ENCODE peak calls at places on chromosomes 13 and 19, in five cellular contexts. W is activated T-helper 2 cell treated with anti-CD3 and anti-CD28 coated beads, Interferon-gamma antibody, Interleukin-2, Interleukin-4, amounts not matched to agents 10 μg/mL and 5 μg/mL and 100 μg/mL, durations not matched to agents 14 hours and 24 hours and 36 hours; G is lower leg skin; P is iPS-NIHi11; J is anterior cingulate cortex. A is an unnamed sample.

GRCh38 chr19:53503126-53503525 is 34.8 kb upstream of the ZNF331 start:
- DNase-seq in W (no peak), G (no peak), P (no peak), J (no peak), A (no peak)

GRCh38 chr19:2245273-2245672 is 3.9 kb upstream of the AMH start:
- DNase-seq in W (no peak), G (no peak), P (no peak), J (no peak), A (no peak)

GRCh38 chr13:26022538-26023292 is 29.1 kb downstream of the SHISA2 start:
- DNase-seq in W (no peak), G (peak; percentile 70), P (peak; percentile 23), J (no peak), A (peak; percentile 16)

GRCh38 chr19:18446811-18447359 is 9.0 kb upstream of the ISYNA1 start:
- DNase-seq in W (no peak), G (no peak), P (no peak), J (no peak), A (no peak)

GRCh38 chr13:21637296-21637695 is 33.3 kb upstream of the MICU2 start:
- DNase-seq in W (no peak), G (peak; percentile 37), P (peak; percentile 46), J (no peak), A (peak; percentile 98)

GRCh38 chr13:37319041-37319443 is 213.6 kb upstream of the CSNK1A1L start:
- DNase-seq in W (no peak), G (no peak), P (no peak), J (no peak), A (no peak)

GRCh38 chr19:14248578-14249011 is 42.6 kb upstream of the ADGRL1 start:
- DNase-seq in W (no peak), G (no peak), P (peak; percentile 66), J (peak; percentile 50), A (no peak)

GRCh38 chr19:18386543-18387251 is 739 bp downstream of the GDF15 start:
- DNase-seq in W (no peak), G (peak; percentile 62), P (no peak), J (no peak), A (no peak)

GRCh38 chr19:8209111-8209964 is at the start of gene CERS4:
- DNase-seq in W (peak; percentile 77), G (peak; percentile 38), P (peak; percentile 98), J (peak; percentile 77), A (no peak)

GRCh38 chr13:45340422-45341033 is 455 bp downstream of the TPT1 start:
- DNase-seq in W (peak; percentile 76), G (peak; percentile 86), P (peak; percentile 66), J (peak; percentile 74), A (peak; percentile 57)

GRCh38 chr19:5228932-5229777 is 111.5 kb downstream of the PTPRS start:
- DNase-seq in W (no peak), G (no peak), P (no peak), J (no peak), A (no peak)

GRCh38 chr19:49997709-49998108 is 27.5 kb downstream of the VRK3 start:
- DNase-seq in W (no peak), G (no peak), P (peak; percentile 87), J (no peak), A (no peak)

GRCh38 chr13:40812724-40813445 is 23.5 kb downstream of the SLC25A15 start:
- DNase-seq in W (no peak), G (no peak), P (no peak), J (no peak), A (peak; percentile 38)

GRCh38 chr19:3977242-3978143 is 6.6 kb upstream of the DAPK3 start:
- DNase-seq in W (no peak), G (no peak), P (peak; percentile 47), J (no peak), A (no peak)

GRCh38 chr13:48975926-48976676 is 389 bp downstream of the FNDC3A start:
- DNase-seq in W (peak; percentile 87), G (peak; percentile 71), P (peak; percentile 81), J (peak; percentile 72), A (peak; percentile 80)

GRCh38 chr19:8081569-8082550 is 29.3 kb downstream of the CCL25 start:
- DNase-seq in W (no peak), G (no peak), P (no peak), J (no peak), A (no peak)

GRCh38 chr19:29233591-29233990 is 20.6 kb upstream of the UQCRFS1 start:
- DNase-seq in W (no peak), G (no peak), P (no peak), J (no peak), A (no peak)

GRCh38 chr13:34155931-34156607 is 338.1 kb downstream of the RFC3 start:
- DNase-seq in W (no peak), G (no peak), P (no peak), J (no peak), A (peak; percentile 77)

GRCh38 chr19:15307169-15307568 is 25.2 kb downstream of the BRD4 start:
- DNase-seq in W (no peak), G (no peak), P (no peak), J (no peak), A (no peak)

GRCh38 chr13:36795463-36795862 is 23.6 kb upstream of the RFXAP start:
- DNase-seq in W (no peak), G (no peak), P (peak; percentile 56), J (no peak), A (no peak)

GRCh38 chr19:45577111-45577905 is 7.3 kb downstream of the OPA3 start:
- DNase-seq in W (no peak), G (no peak), P (no peak), J (no peak), A (peak; percentile 98)

GRCh38 chr13:34817246-34817645 is 124.8 kb upstream of the NBEA start:
- DNase-seq in W (no peak), G (no peak), P (no peak), J (no peak), A (no peak)

GRCh38 chr19:13031917-13032623 is 36.8 kb downstream of the NFIX start:
- DNase-seq in W (no peak), G (no peak), P (no peak), J (peak; percentile 65), A (no peak)

GRCh38 chr19:38224014-38224862 is at the start of gene DPF1:
- DNase-seq in W (peak; percentile 49), G (no peak), P (peak; percentile 99), J (peak; percentile 40), A (peak; percentile 54)

GRCh38 chr13:23642110-23642509 is 71.9 kb downstream of the TNFRSF19 start:
- DNase-seq in W (no peak), G (no peak), P (no peak), J (no peak), A (peak; percentile 56)

GRCh38 chr13:51560336-51560735 is 23.9 kb upstream of the WDFY2 start:
- DNase-seq in W (no peak), G (no peak), P (no peak), J (no peak), A (no peak)

GRCh38 chr19:51531349-51532315 is at the start of gene SIGLEC6:
- DNase-seq in W (peak; percentile 35), G (peak; percentile 49), P (no peak), J (peak; percentile 3), A (no peak)

GRCh38 chr13:28819748-28820098 is 416 bp upstream of the MTUS2 start:
- DNase-seq in W (peak; percentile 34), G (no peak), P (peak; percentile 93), J (no peak), A (no peak)

GRCh38 chr13:42009057-42009456 is 39.4 kb upstream of the DGKH start:
- DNase-seq in W (no peak), G (no peak), P (no peak), J (no peak), A (no peak)

GRCh38 chr13:95002126-95002525 is 289.8 kb upstream of the SOX21 start:
- DNase-seq in W (no peak), G (no peak), P (peak; percentile 12), J (no peak), A (no peak)

GRCh38 chr13:49292742-49293498 is 45.2 kb downstream of the CDADC1 start:
- DNase-seq in W (no peak), G (no peak), P (no peak), J (no peak), A (no peak)

GRCh38 chr13:110715395-110716234 is 2.1 kb downstream of the ING1 start:
- DNase-seq in W (peak; percentile 96), G (peak; percentile 99), P (peak; percentile 97), J (peak; percentile 96), A (peak; percentile 100)

GRCh38 chr13:71524245-71525002 is 342.6 kb downstream of the DACH1 start:
- DNase-seq in W (no peak), G (no peak), P (no peak), J (no peak), A (no peak)

GRCh38 chr19:12938536-12939291 is at the start of gene CALR:
- DNase-seq in W (peak; percentile 33), G (no peak), P (no peak), J (no peak), A (peak; percentile 30)

GRCh38 chr19:4140237-4140711 is 13.2 kb upstream of the CREB3L3 start:
- DNase-seq in W (no peak), G (no peak), P (peak; percentile 91), J (no peak), A (no peak)

GRCh38 chr13:51614350-51614786 is 30.1 kb downstream of the WDFY2 start:
- DNase-seq in W (peak; percentile 34), G (peak; percentile 52), P (no peak), J (peak; percentile 28), A (no peak)

A was measured in foreskin keratinocyte.